ENCODE peak calls at places on chromosomes 16 and 17, in eight cellular contexts. K, Q, V, W, N, M, T and J are unnamed samples.
A peak's percentile ranks its signal among the peaks of the same experiment; 100 is the strongest.

GRCh38 chr17:2179615-2180295 is 123.8 kb downstream of the SMG6 start:
- DNase-seq in M (peak; percentile 97), W (no peak), T (peak; percentile 93), Q (no peak), V (no peak), N (no peak), K (no peak), J (peak; percentile 44)

GRCh38 chr17:57892146-57892819 is 42.4 kb upstream of the MRPS23 start:
- DNase-seq in W (peak; percentile 90), Q (peak; percentile 88), V (peak; percentile 96), K (peak; percentile 71), T (peak; percentile 80), N (peak; percentile 98), M (peak; percentile 45), J (peak; percentile 41)

GRCh38 chr16:77113835-77114234 is 77.2 kb upstream of the MON1B start:
- DNase-seq in Q (no peak), V (no peak), K (no peak), T (no peak), W (no peak), M (no peak), N (no peak), J (no peak)

GRCh38 chr16:72362972-72363371 is 191.0 kb upstream of the PMFBP1 start:
- DNase-seq in K (no peak), N (no peak), W (no peak), V (no peak), T (no peak), Q (no peak), M (no peak), J (no peak)

GRCh38 chr17:17055286-17056166 is 13.3 kb downstream of the MPRIP start:
- DNase-seq in T (no peak), K (no peak), V (no peak), Q (no peak), M (no peak), W (no peak), N (peak; percentile 65), J (no peak)

GRCh38 chr17:48391460-48391859 is 38.6 kb downstream of the SKAP1 start:
- DNase-seq in Q (no peak), T (no peak), N (no peak), K (no peak), V (no peak), W (no peak), M (no peak), J (no peak)

GRCh38 chr17:62627904-62628603 is 584 bp downstream of the MRC2 start:
- DNase-seq in N (peak; percentile 80), K (no peak), V (no peak), W (peak; percentile 64), T (peak; percentile 57), Q (peak; percentile 58), M (no peak), J (no peak)

GRCh38 chr17:78998311-78999055 is 11.1 kb downstream of the CANT1 start:
- DNase-seq in Q (no peak), N (peak; percentile 53), W (no peak), M (no peak), K (peak; percentile 43), V (no peak), T (no peak), J (no peak)

GRCh38 chr17:69012895-69013805 is 47.6 kb downstream of the ABCA9 start:
- DNase-seq in Q (no peak), V (no peak), N (no peak), K (no peak), T (peak; percentile 27), M (no peak), W (no peak), J (no peak)

GRCh38 chr16:81116285-81116684 is 20.1 kb upstream of the GCSH start:
- DNase-seq in V (no peak), K (no peak), Q (no peak), M (no peak), T (no peak), N (no peak), W (no peak), J (no peak)

GRCh38 chr17:3528604-3529511 is 28.8 kb downstream of the TRPV3 start:
- DNase-seq in T (no peak), Q (no peak), V (no peak), M (no peak), K (no peak), W (no peak), N (peak; percentile 86), J (peak; percentile 20)

GRCh38 chr17:73091410-73091769 is 1.1 kb downstream of the SLC39A11 start:
- DNase-seq in M (no peak), Q (no peak), W (no peak), K (no peak), T (no peak), V (no peak), N (no peak), J (no peak)

GRCh38 chr17:73452056-73452455 is 140.3 kb upstream of the CDC42EP4 start:
- DNase-seq in V (no peak), W (no peak), N (no peak), K (no peak), M (no peak), Q (no peak), T (no peak), J (no peak)